ENCODE peak calls at places on chromosomes 6 and 20, in seven cellular contexts. One of them, this sample, is unnamed.

GRCh38 chr20:56690531-56691175 is 61.5 kb downstream of the TFAP2C start:
- DNase-seq in adrenal gland: no peak
- DNase-seq in dorsolateral prefrontal cortex: no peak
- DNase-seq in cardiac muscle cell: no peak
- DNase-seq in uterus: no peak
- DNase-seq in IMR-90: no peak
- DNase-seq in body of pancreas: no peak
- DNase-seq in this sample: no peak

GRCh38 chr6:34238507-34239239 is 2.0 kb downstream of the HMGA1 start:
- DNase-seq in adrenal gland: no peak
- DNase-seq in dorsolateral prefrontal cortex: no peak
- DNase-seq in cardiac muscle cell: no peak
- DNase-seq in uterus: no peak
- DNase-seq in IMR-90: no peak
- DNase-seq in body of pancreas: no peak
- DNase-seq in this sample: no peak

GRCh38 chr6:33317418-33317667 is 201 bp downstream of the ZBTB22 start:
- DNase-seq in adrenal gland: no peak
- DNase-seq in dorsolateral prefrontal cortex: no peak
- DNase-seq in cardiac muscle cell: no peak
- DNase-seq in uterus: no peak
- DNase-seq in IMR-90: no peak
- DNase-seq in body of pancreas: no peak
- DNase-seq in this sample: no peak

GRCh38 chr6:167934426-167934864 is 63.0 kb upstream of the KIF25 start:
- DNase-seq in adrenal gland: no peak
- DNase-seq in dorsolateral prefrontal cortex: no peak
- DNase-seq in cardiac muscle cell: peak; percentile 62
- DNase-seq in uterus: no peak
- DNase-seq in IMR-90: no peak
- DNase-seq in body of pancreas: no peak
- DNase-seq in this sample: no peak

GRCh38 chr6:431986-432385 is 40.4 kb downstream of the IRF4 start:
- DNase-seq in adrenal gland: no peak
- DNase-seq in dorsolateral prefrontal cortex: no peak
- DNase-seq in cardiac muscle cell: no peak
- DNase-seq in uterus: no peak
- DNase-seq in IMR-90: no peak
- DNase-seq in body of pancreas: no peak
- DNase-seq in this sample: no peak

GRCh38 chr6:136547336-136547735 is 2.9 kb downstream of the MAP7 start:
- DNase-seq in adrenal gland: no peak
- DNase-seq in dorsolateral prefrontal cortex: no peak
- DNase-seq in cardiac muscle cell: peak; percentile 15
- DNase-seq in uterus: no peak
- DNase-seq in IMR-90: peak; percentile 63
- DNase-seq in body of pancreas: no peak
- DNase-seq in this sample: no peak

GRCh38 chr20:47656313-47656712 is 129.0 kb downstream of the SULF2 start:
- DNase-seq in adrenal gland: no peak
- DNase-seq in dorsolateral prefrontal cortex: no peak
- DNase-seq in cardiac muscle cell: no peak
- DNase-seq in uterus: no peak
- DNase-seq in IMR-90: no peak
- DNase-seq in body of pancreas: no peak
- DNase-seq in this sample: no peak

GRCh38 chr20:46286380-46286779 is 21.9 kb downstream of the CDH22 start:
- DNase-seq in adrenal gland: no peak
- DNase-seq in dorsolateral prefrontal cortex: no peak
- DNase-seq in cardiac muscle cell: no peak
- DNase-seq in uterus: no peak
- DNase-seq in IMR-90: no peak
- DNase-seq in body of pancreas: no peak
- DNase-seq in this sample: no peak

GRCh38 chr6:124389127-124389526 is 573.1 kb upstream of the RNF217 start:
- DNase-seq in adrenal gland: no peak
- DNase-seq in dorsolateral prefrontal cortex: no peak
- DNase-seq in cardiac muscle cell: no peak
- DNase-seq in uterus: no peak
- DNase-seq in IMR-90: no peak
- DNase-seq in body of pancreas: no peak
- DNase-seq in this sample: no peak

GRCh38 chr6:128605961-128606360 is 85.6 kb upstream of the PTPRK start:
- DNase-seq in adrenal gland: no peak
- DNase-seq in dorsolateral prefrontal cortex: no peak
- DNase-seq in cardiac muscle cell: no peak
- DNase-seq in uterus: no peak
- DNase-seq in IMR-90: peak; percentile 15
- DNase-seq in body of pancreas: no peak
- DNase-seq in this sample: no peak

GRCh38 chr20:15603978-15604377 is 969.3 kb downstream of the KIF16B start:
- DNase-seq in adrenal gland: no peak
- DNase-seq in dorsolateral prefrontal cortex: no peak
- DNase-seq in cardiac muscle cell: no peak
- DNase-seq in uterus: no peak
- DNase-seq in IMR-90: no peak
- DNase-seq in body of pancreas: no peak
- DNase-seq in this sample: no peak

GRCh38 chr6:127515794-127516675 is 3.1 kb downstream of the MTCL3 start:
- DNase-seq in adrenal gland: peak; percentile 66
- DNase-seq in dorsolateral prefrontal cortex: peak; percentile 71
- DNase-seq in cardiac muscle cell: peak; percentile 90
- DNase-seq in uterus: peak; percentile 40
- DNase-seq in IMR-90: peak; percentile 55
- DNase-seq in body of pancreas: peak; percentile 40
- DNase-seq in this sample: peak; percentile 37
- H3K27me3 ChIP-seq in adrenal gland: peaks cover 15% of the 10 kb centered on the region
- H3K27me3 ChIP-seq in dorsolateral prefrontal cortex: no peaks in the 10 kb centered on the region
- H3K27me3 ChIP-seq in cardiac muscle cell: peaks cover 55% of the 10 kb centered on the region
- H3K27me3 ChIP-seq in uterus: peaks cover 7% of the 10 kb centered on the region
- H3K27me3 ChIP-seq in IMR-90: peaks cover 3% of the 10 kb centered on the region
- H3K27me3 ChIP-seq in body of pancreas: peaks cover 31% of the 10 kb centered on the region
- H3K27me3 ChIP-seq in this sample: peaks cover 29% of the 10 kb centered on the region

DNA sequence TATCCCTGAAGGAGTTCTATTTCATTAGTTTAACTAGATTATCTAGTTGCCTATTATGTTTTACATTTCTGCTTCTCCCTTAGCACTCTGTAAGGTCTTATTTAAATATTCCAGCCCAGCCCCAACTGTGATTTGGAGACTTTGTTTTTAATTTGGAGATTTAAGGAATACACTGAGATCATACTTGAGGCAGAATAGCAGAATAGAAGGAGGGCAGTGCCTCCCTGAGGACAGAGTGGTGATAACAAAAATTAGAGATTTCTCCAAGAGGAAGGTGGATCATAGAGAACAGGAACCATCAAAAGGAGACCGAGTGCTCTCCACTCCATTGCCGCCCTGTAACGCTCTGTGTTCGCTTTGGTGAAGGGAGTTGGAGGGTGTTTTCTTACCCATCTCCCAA is 14.8 kb upstream of the CD164 start:
- DNase-seq in adrenal gland: no peak
- DNase-seq in dorsolateral prefrontal cortex: no peak
- DNase-seq in cardiac muscle cell: no peak
- DNase-seq in uterus: no peak
- DNase-seq in IMR-90: peak; percentile 44
- DNase-seq in body of pancreas: no peak
- DNase-seq in this sample: no peak
- TF ChIP-seq CTCF in adrenal gland: no peak
- TF ChIP-seq CTCF in dorsolateral prefrontal cortex: peak; percentile 32
- TF ChIP-seq CTCF in cardiac muscle cell: peak; percentile 54
- TF ChIP-seq CTCF in uterus: peak; percentile 13
- TF ChIP-seq CTCF in IMR-90: peak; percentile 61
- TF ChIP-seq CTCF in body of pancreas: peak; percentile 52
- TF ChIP-seq CTCF in this sample: no peak

GRCh38 chr20:61849822-61850221 is 215.9 kb downstream of the TAF4 start:
- DNase-seq in adrenal gland: no peak
- DNase-seq in dorsolateral prefrontal cortex: no peak
- DNase-seq in cardiac muscle cell: no peak
- DNase-seq in uterus: no peak
- DNase-seq in IMR-90: no peak
- DNase-seq in body of pancreas: no peak
- DNase-seq in this sample: no peak

GRCh38 chr20:61848851-61849250 is 216.8 kb downstream of the TAF4 start:
- DNase-seq in adrenal gland: no peak
- DNase-seq in dorsolateral prefrontal cortex: no peak
- DNase-seq in cardiac muscle cell: no peak
- DNase-seq in uterus: no peak
- DNase-seq in IMR-90: no peak
- DNase-seq in body of pancreas: no peak
- DNase-seq in this sample: no peak

GRCh38 chr20:61850926-61851900 is 214.5 kb downstream of the TAF4 start:
- DNase-seq in adrenal gland: no peak
- DNase-seq in dorsolateral prefrontal cortex: no peak
- DNase-seq in cardiac muscle cell: peak; percentile 8
- DNase-seq in uterus: no peak
- DNase-seq in IMR-90: peak; percentile 15
- DNase-seq in body of pancreas: no peak
- DNase-seq in this sample: no peak

GRCh38 chr20:61849376-61849775 is 216.3 kb downstream of the TAF4 start:
- DNase-seq in adrenal gland: no peak
- DNase-seq in dorsolateral prefrontal cortex: no peak
- DNase-seq in cardiac muscle cell: no peak
- DNase-seq in uterus: no peak
- DNase-seq in IMR-90: no peak
- DNase-seq in body of pancreas: no peak
- DNase-seq in this sample: no peak

DNA sequence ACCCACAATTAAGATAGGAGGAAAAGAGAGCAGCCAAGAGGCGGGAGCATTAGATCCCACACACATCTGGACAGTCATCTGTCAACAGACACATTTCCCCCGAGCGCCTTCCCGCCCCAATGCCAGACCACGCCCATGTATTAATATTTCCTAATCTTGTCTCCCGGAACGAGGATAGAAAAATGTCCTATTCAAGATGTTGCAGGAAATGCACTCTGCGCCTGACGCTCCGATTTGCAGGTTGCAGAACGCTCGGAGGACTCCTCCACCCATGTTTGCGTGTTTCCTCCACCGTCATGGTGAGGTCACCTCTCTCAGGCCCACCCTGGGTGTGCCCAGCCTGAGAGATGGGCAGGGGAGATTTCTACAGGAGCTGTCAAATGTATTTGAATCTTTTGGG is 215.2 kb downstream of the TAF4 start:
- DNase-seq in adrenal gland: no peak
- DNase-seq in dorsolateral prefrontal cortex: no peak
- DNase-seq in cardiac muscle cell: no peak
- DNase-seq in uterus: no peak
- DNase-seq in IMR-90: no peak
- DNase-seq in body of pancreas: no peak
- DNase-seq in this sample: no peak
- H3K27me3 ChIP-seq in adrenal gland: no peaks in the 10 kb centered on the region
- H3K27me3 ChIP-seq in dorsolateral prefrontal cortex: no peaks in the 10 kb centered on the region
- H3K27me3 ChIP-seq in cardiac muscle cell: no peaks in the 10 kb centered on the region
- H3K27me3 ChIP-seq in uterus: no peaks in the 10 kb centered on the region
- H3K27me3 ChIP-seq in IMR-90: peaks cover 5% of the 10 kb centered on the region
- H3K27me3 ChIP-seq in body of pancreas: no peaks in the 10 kb centered on the region
- H3K27me3 ChIP-seq in this sample: no peaks in the 10 kb centered on the region

GRCh38 chr6:7851780-7852179 is 58.8 kb downstream of the TXNDC5 start:
- DNase-seq in adrenal gland: no peak
- DNase-seq in dorsolateral prefrontal cortex: no peak
- DNase-seq in cardiac muscle cell: no peak
- DNase-seq in uterus: no peak
- DNase-seq in IMR-90: no peak
- DNase-seq in body of pancreas: no peak
- DNase-seq in this sample: no peak

GRCh38 chr6:7848229-7848628 is 62.4 kb downstream of the TXNDC5 start:
- DNase-seq in adrenal gland: no peak
- DNase-seq in dorsolateral prefrontal cortex: no peak
- DNase-seq in cardiac muscle cell: no peak
- DNase-seq in uterus: no peak
- DNase-seq in IMR-90: peak; percentile 12
- DNase-seq in body of pancreas: no peak
- DNase-seq in this sample: no peak

GRCh38 chr6:7841781-7842468 is 68.7 kb downstream of the TXNDC5 start:
- DNase-seq in adrenal gland: no peak
- DNase-seq in dorsolateral prefrontal cortex: no peak
- DNase-seq in cardiac muscle cell: no peak
- DNase-seq in uterus: no peak
- DNase-seq in IMR-90: peak; percentile 4
- DNase-seq in body of pancreas: no peak
- DNase-seq in this sample: no peak

GRCh38 chr6:7846971-7847818 is 63.4 kb downstream of the TXNDC5 start:
- DNase-seq in adrenal gland: peak; percentile 26
- DNase-seq in dorsolateral prefrontal cortex: no peak
- DNase-seq in cardiac muscle cell: no peak
- DNase-seq in uterus: no peak
- DNase-seq in IMR-90: peak; percentile 74
- DNase-seq in body of pancreas: no peak
- DNase-seq in this sample: no peak
- TF ChIP-seq CTCF in adrenal gland: no peak
- TF ChIP-seq CTCF in dorsolateral prefrontal cortex: no peak
- TF ChIP-seq CTCF in cardiac muscle cell: peak; percentile 77
- TF ChIP-seq CTCF in uterus: no peak
- TF ChIP-seq CTCF in IMR-90: peak; percentile 34
- TF ChIP-seq CTCF in body of pancreas: no peak
- TF ChIP-seq CTCF in this sample: no peak

DNA sequence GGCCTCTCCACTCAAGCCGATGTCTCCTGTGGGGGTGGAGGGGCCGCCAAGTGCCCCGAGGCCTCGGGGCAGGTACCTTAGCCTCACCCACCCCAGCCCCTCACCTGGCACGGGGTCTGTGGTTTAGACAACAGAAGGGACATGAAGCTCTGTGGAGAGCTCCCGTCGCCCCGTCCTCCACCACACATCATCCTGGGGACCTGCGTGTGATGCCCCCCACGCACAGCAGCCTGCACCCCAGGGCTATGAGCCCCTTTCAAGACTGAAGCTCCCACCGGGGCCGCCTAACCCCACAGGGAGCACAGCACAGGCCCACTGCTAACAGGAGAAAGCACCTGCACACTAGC is 8.2 kb downstream of the KCNQ2 start:
- DNase-seq in adrenal gland: no peak
- DNase-seq in dorsolateral prefrontal cortex: no peak
- DNase-seq in cardiac muscle cell: no peak
- DNase-seq in uterus: no peak
- DNase-seq in IMR-90: no peak
- DNase-seq in body of pancreas: no peak
- DNase-seq in this sample: no peak
- H3K27me3 ChIP-seq in adrenal gland: peaks cover 12% of the 10 kb centered on the region
- H3K27me3 ChIP-seq in dorsolateral prefrontal cortex: peaks cover 13% of the 10 kb centered on the region
- H3K27me3 ChIP-seq in cardiac muscle cell: no peaks in the 10 kb centered on the region
- H3K27me3 ChIP-seq in uterus: no peaks in the 10 kb centered on the region
- H3K27me3 ChIP-seq in IMR-90: peaks cover 52% of the 10 kb centered on the region
- H3K27me3 ChIP-seq in body of pancreas: peaks cover 7% of the 10 kb centered on the region
- H3K27me3 ChIP-seq in this sample: peaks cover 25% of the 10 kb centered on the region